ENCODE peak calls at places on chromosomes 2 and 18, in nine cellular contexts. Z, L, Q, O, U, P, A, B and E are unnamed samples. For H3K4me1, the result is how much of the 10 kb centered on the place peaks cover.

GRCh38 chr2:1973636-1974035 is 229.3 kb upstream of the PXDN start:
- DNase-seq in Z (no peak), L (no peak), Q (no peak), O (no peak), U (no peak), P (no peak), A (peak), B (no peak), E (no peak)

GRCh38 chr2:197620113-197620512 is 55.3 kb downstream of the RFTN2 start:
- DNase-seq in Z (no peak), L (no peak), Q (no peak), O (no peak), U (no peak), P (no peak), A (no peak), B (no peak), E (peak)

GRCh38 chr2:28962505-28962904 is 18.6 kb upstream of the TOGARAM2 start:
- DNase-seq in Z (no peak), L (no peak), Q (no peak), O (no peak), U (no peak), P (no peak), A (no peak), B (no peak), E (no peak)

GRCh38 chr2:7612969-7613368 is 695.8 kb downstream of the RNF144A start:
- DNase-seq in Z (peak), L (no peak), Q (no peak), O (no peak), U (no peak), P (no peak), A (no peak), B (no peak), E (no peak)

GRCh38 chr2:60844105-60844504 is 37.3 kb upstream of the REL start:
- DNase-seq in Z (no peak), L (no peak), Q (no peak), O (no peak), U (no peak), P (no peak), A (no peak), B (no peak), E (no peak)

GRCh38 chr2:53202063-53202462 is 565.5 kb upstream of the CHAC2 start:
- DNase-seq in Z (peak), L (no peak), Q (no peak), O (no peak), U (no peak), P (no peak), A (no peak), B (no peak), E (peak)

GRCh38 chr2:48719480-48720177 is 35.9 kb downstream of the LHCGR start:
- DNase-seq in Z (no peak), L (no peak), Q (no peak), O (no peak), U (peak), P (no peak), A (no peak), B (no peak), E (no peak)

GRCh38 chr2:122136071-122136470 is 380.6 kb downstream of the TSN start:
- DNase-seq in Z (peak), L (no peak), Q (no peak), O (no peak), U (peak), P (no peak), A (peak), B (no peak), E (peak)

GRCh38 chr2:67268806-67269205 is 128.3 kb upstream of the ETAA1 start:
- DNase-seq in Z (peak), L (no peak), Q (no peak), O (no peak), U (no peak), P (no peak), A (no peak), B (no peak), E (no peak)

GRCh38 chr2:190843874-190844699 is 36.5 kb upstream of the GLS start:
- DNase-seq in Z (no peak), L (no peak), Q (no peak), O (no peak), U (no peak), P (no peak), A (no peak), B (no peak), E (no peak)

GRCh38 chr2:38598200-38598990 is 4.3 kb downstream of the HNRNPLL start:
- DNase-seq in Z (no peak), L (no peak), Q (no peak), O (no peak), U (no peak), P (no peak), A (no peak), B (no peak), E (no peak)
- H3K4me1 ChIP-seq in Z (under half), L (under half), Q (under half), O (half or more), U (under half), P (half or more), A (under half), B (under half), E (under half)

DNA sequence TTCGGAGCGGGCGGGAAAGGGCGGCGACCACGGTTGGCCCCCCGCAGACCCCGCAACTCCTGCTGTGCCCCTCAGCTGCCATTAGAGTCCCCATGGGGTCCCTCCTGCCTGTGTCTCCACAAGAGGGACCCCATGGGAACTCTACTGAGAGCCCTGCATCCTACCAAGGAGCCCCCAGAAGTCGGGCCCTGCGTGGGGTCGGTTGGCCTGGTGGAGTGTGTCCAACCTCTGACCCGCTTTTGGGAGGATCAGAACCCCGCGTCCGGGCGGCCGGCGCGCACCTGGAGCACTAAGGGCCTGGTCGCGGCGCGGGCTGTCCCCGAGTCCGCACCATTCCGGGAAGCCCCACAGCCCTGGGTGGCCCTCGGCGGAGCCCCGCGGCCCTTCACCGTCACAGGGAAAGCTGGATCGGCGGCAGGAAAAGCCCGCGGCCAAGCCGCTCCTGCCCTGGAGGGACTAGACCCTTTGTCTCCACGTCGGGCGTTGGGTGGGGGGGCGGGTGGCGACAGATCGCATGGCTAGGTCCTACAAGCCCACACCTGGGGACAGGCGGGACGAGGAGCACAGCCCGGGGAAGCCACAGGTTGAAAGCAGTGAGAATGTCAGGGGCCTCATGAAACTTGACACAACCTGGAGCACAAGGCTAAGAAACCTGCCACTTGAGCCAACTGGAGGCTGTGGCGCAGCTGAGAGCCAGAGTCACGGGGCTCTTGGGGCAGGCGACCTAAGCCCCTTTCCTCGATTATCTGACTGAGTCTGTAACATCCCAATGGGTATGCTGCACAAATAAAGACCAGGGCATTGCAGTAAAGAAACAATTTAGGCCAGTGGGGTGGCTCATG is 11.2 kb upstream of the CXXC1 start:
- DNase-seq in Z (no peak), L (no peak), Q (no peak), O (no peak), U (no peak), P (no peak), A (no peak), B (peak), E (no peak)
- H3K4me3 ChIP-seq in Z (peak), L (peak), Q (no peak), O (peak), U (peak), P (peak), A (no peak), B (peak), E (peak)

GRCh38 chr18:63140038-63140450 is 179.5 kb downstream of the BCL2 start:
- DNase-seq in Z (no peak), L (no peak), Q (no peak), O (no peak), U (no peak), P (no peak), A (no peak), B (no peak), E (no peak)

GRCh38 chr18:63140997-63141776 is 178.4 kb downstream of the BCL2 start:
- DNase-seq in Z (no peak), L (no peak), Q (no peak), O (no peak), U (no peak), P (no peak), A (no peak), B (no peak), E (no peak)

GRCh38 chr18:63137999-63138448 is 181.5 kb downstream of the BCL2 start:
- DNase-seq in Z (no peak), L (no peak), Q (no peak), O (no peak), U (no peak), P (no peak), A (no peak), B (peak), E (no peak)

GRCh38 chr18:63141777-63142176 is 177.8 kb downstream of the BCL2 start:
- DNase-seq in Z (no peak), L (no peak), Q (no peak), O (no peak), U (no peak), P (no peak), A (no peak), B (no peak), E (no peak)

GRCh38 chr18:63138469-63139340 is 180.9 kb downstream of the BCL2 start:
- DNase-seq in Z (no peak), L (no peak), Q (no peak), O (no peak), U (peak), P (no peak), A (peak), B (no peak), E (peak)
- H3K4me1 ChIP-seq in Z (under half), L (under half), Q (under half), O (under half), U (under half), P (under half), A (under half), B (under half), E (under half)

GRCh38 chr2:138034536-138034935 is 70.3 kb downstream of the HNMT start:
- DNase-seq in Z (no peak), L (no peak), Q (no peak), O (no peak), U (peak), P (no peak), A (no peak), B (no peak), E (no peak)
- H3K4me3 ChIP-seq in Z (no peak), L (no peak), Q (no peak), O (no peak), U (no peak), P (no peak), A (peak), B (no peak), E (no peak)

GRCh38 chr2:30232027-30232800 is 880 bp downstream of the LBH start:
- DNase-seq in Z (peak), L (peak), Q (peak), O (no peak), U (peak), P (no peak), A (peak), B (peak), E (peak)

GRCh38 chr2:30231726-30232026 is 342 bp downstream of the LBH start:
- DNase-seq in Z (no peak), L (no peak), Q (no peak), O (no peak), U (no peak), P (no peak), A (no peak), B (no peak), E (no peak)

GRCh38 chr2:30230479-30230854 is 867 bp upstream of the LBH start:
- DNase-seq in Z (peak), L (peak), Q (peak), O (no peak), U (peak), P (no peak), A (peak), B (peak), E (peak)

GRCh38 chr2:30230855-30231725 is at the start of gene LBH:
- DNase-seq in Z (peak), L (peak), Q (peak), O (peak), U (peak), P (peak), A (peak), B (peak), E (peak)

GRCh38 chr2:30229596-30229995 is 1.7 kb upstream of the LBH start:
- DNase-seq in Z (no peak), L (no peak), Q (no peak), O (no peak), U (no peak), P (no peak), A (no peak), B (peak), E (no peak)
- H3K4me1 ChIP-seq in Z (under half), L (under half), Q (under half), O (under half), U (under half), P (under half), A (under half), B (under half), E (under half)

GRCh38 chr2:85534875-85535274 is 4.1 kb upstream of the MAT2A start:
- DNase-seq in Z (no peak), L (no peak), Q (no peak), O (no peak), U (no peak), P (no peak), A (no peak), B (no peak), E (no peak)
- H3K4me3 ChIP-seq in Z (no peak), L (no peak), Q (no peak), O (no peak), U (no peak), P (no peak), A (no peak), B (no peak), E (no peak)